ENCODE peak calls at places on chromosomes 12 and 14, in six cellular contexts. L is psoas muscle, Z is foreskin keratinocyte, I is tibial artery, X is HCT116, Q is ascending aorta. Y is an unnamed sample.

GRCh38 chr14:63857467-63858030 is 4.7 kb downstream of the SYNE2 start:
- DNase-seq in L (no peak), Z (peak; percentile 46), I (no peak), X (no peak), Q (no peak), Y (no peak)

GRCh38 chr12:127538325-127538724 is 728.6 kb upstream of the TMEM132C start:
- DNase-seq in L (no peak), Z (no peak), I (no peak), X (no peak), Q (no peak), Y (no peak)

GRCh38 chr12:108306014-108306501 is 33.1 kb downstream of the CMKLR1 start:
- DNase-seq in L (peak; percentile 35), Z (no peak), I (no peak), X (no peak), Q (no peak), Y (no peak)

GRCh38 chr12:62210422-62210821 is 49.8 kb upstream of the USP15 start:
- DNase-seq in L (peak; percentile 18), Z (no peak), I (peak; percentile 47), X (peak; percentile 37), Q (no peak), Y (peak; percentile 65)

GRCh38 chr14:36660736-36661505 is 739 bp upstream of the PAX9 start:
- DNase-seq in L (no peak), Z (no peak), I (no peak), X (no peak), Q (no peak), Y (no peak)

GRCh38 chr12:3049596-3050314 is 27.4 kb upstream of the TSPAN9 start:
- DNase-seq in L (no peak), Z (no peak), I (no peak), X (no peak), Q (no peak), Y (no peak)

GRCh38 chr12:79662046-79662811 is 28.5 kb downstream of the PAWR start:
- DNase-seq in L (no peak), Z (no peak), I (no peak), X (no peak), Q (no peak), Y (no peak)

GRCh38 chr14:87874676-87875075 is 118.3 kb downstream of the GALC start:
- DNase-seq in L (no peak), Z (no peak), I (no peak), X (no peak), Q (no peak), Y (no peak)

GRCh38 chr14:103074699-103075341 is 9.2 kb upstream of the LBHD2 start:
- DNase-seq in L (peak; percentile 84), Z (no peak), I (peak; percentile 58), X (no peak), Q (no peak), Y (no peak)

GRCh38 chr12:22228022-22228875 is 106.3 kb downstream of the ST8SIA1 start:
- DNase-seq in L (no peak), Z (no peak), I (no peak), X (no peak), Q (no peak), Y (no peak)

GRCh38 chr12:83763425-83763824 is 1076.7 kb downstream of the TMTC2 start:
- DNase-seq in L (no peak), Z (peak; percentile 93), I (no peak), X (no peak), Q (no peak), Y (no peak)

GRCh38 chr14:24347140-24347539 is 7.3 kb upstream of the RIPK3 start:
- DNase-seq in L (no peak), Z (no peak), I (no peak), X (no peak), Q (no peak), Y (no peak)

GRCh38 chr12:89781961-89782360 is 73.3 kb upstream of the ATP2B1 start:
- DNase-seq in L (no peak), Z (no peak), I (no peak), X (no peak), Q (no peak), Y (no peak)

GRCh38 chr14:73173092-73173735 is 36.9 kb downstream of the PSEN1 start:
- DNase-seq in L (no peak), Z (peak; percentile 4), I (no peak), X (peak; percentile 31), Q (no peak), Y (no peak)

GRCh38 chr14:100401031-100401692 is 78.0 kb downstream of the SLC25A47 start:
- DNase-seq in L (no peak), Z (no peak), I (no peak), X (no peak), Q (no peak), Y (no peak)

GRCh38 chr14:92610849-92611271 is 97.3 kb downstream of the RIN3 start:
- DNase-seq in L (no peak), Z (no peak), I (no peak), X (no peak), Q (no peak), Y (no peak)

GRCh38 chr12:82461393-82461792 is 103.1 kb downstream of the METTL25 start:
- DNase-seq in L (no peak), Z (no peak), I (no peak), X (no peak), Q (no peak), Y (no peak)

GRCh38 chr14:77120771-77121743 is 20.5 kb downstream of the ZDHHC22 start:
- DNase-seq in L (no peak), Z (no peak), I (no peak), X (no peak), Q (no peak), Y (peak; percentile 53)

GRCh38 chr14:92495041-92495440 is 18.5 kb upstream of the RIN3 start:
- DNase-seq in L (no peak), Z (no peak), I (peak; percentile 42), X (no peak), Q (no peak), Y (peak; percentile 33)

GRCh38 chr14:29895591-29896043 is 32.0 kb downstream of the PRKD1 start:
- DNase-seq in L (no peak), Z (no peak), I (no peak), X (no peak), Q (no peak), Y (no peak)

GRCh38 chr14:72291908-72292688 is 359.9 kb downstream of the RGS6 start:
- DNase-seq in L (no peak), Z (peak; percentile 1), I (no peak), X (peak; percentile 15), Q (no peak), Y (peak; percentile 65)

GRCh38 chr12:43898474-43898873 is 62.6 kb downstream of the TMEM117 start:
- DNase-seq in L (no peak), Z (no peak), I (no peak), X (no peak), Q (no peak), Y (no peak)

GRCh38 chr12:114384746-114385145 is 21.2 kb downstream of the TBX5 start:
- DNase-seq in L (no peak), Z (no peak), I (no peak), X (no peak), Q (no peak), Y (no peak)
- H3K4me1 ChIP-seq in L (no peaks in the 10 kb centered on the region), Z (no peaks in the 10 kb centered on the region), I (no peaks in the 10 kb centered on the region), X (no peaks in the 10 kb centered on the region), Q (no peaks in the 10 kb centered on the region), Y (no peaks in the 10 kb centered on the region)

GRCh38 chr12:121536058-121536928 is 44.5 kb downstream of the KDM2B start:
- DNase-seq in L (peak; percentile 86), Z (no peak), I (peak; percentile 95), X (no peak), Q (peak; percentile 66), Y (peak; percentile 88)
- H3K4me1 ChIP-seq in L (peaks cover 20% of the 10 kb centered on the region), Z (peaks cover 4% of the 10 kb centered on the region), I (peaks cover 24% of the 10 kb centered on the region), X (peaks cover 13% of the 10 kb centered on the region), Q (peaks cover 8% of the 10 kb centered on the region), Y (peaks cover 23% of the 10 kb centered on the region)

GRCh38 chr14:23118506-23119361 is at the start of gene CEBPE:
- DNase-seq in L (no peak), Z (no peak), I (no peak), X (no peak), Q (no peak), Y (no peak)

GRCh38 chr14:23115918-23116317 is 3.1 kb downstream of the CEBPE start:
- DNase-seq in L (no peak), Z (no peak), I (no peak), X (no peak), Q (no peak), Y (no peak)

GRCh38 chr14:23115492-23115850 is 3.6 kb downstream of the CEBPE start:
- DNase-seq in L (no peak), Z (no peak), I (no peak), X (no peak), Q (no peak), Y (no peak)

GRCh38 chr14:23119362-23120327 is 590 bp upstream of the CEBPE start:
- DNase-seq in L (no peak), Z (no peak), I (no peak), X (no peak), Q (no peak), Y (no peak)

DNA sequence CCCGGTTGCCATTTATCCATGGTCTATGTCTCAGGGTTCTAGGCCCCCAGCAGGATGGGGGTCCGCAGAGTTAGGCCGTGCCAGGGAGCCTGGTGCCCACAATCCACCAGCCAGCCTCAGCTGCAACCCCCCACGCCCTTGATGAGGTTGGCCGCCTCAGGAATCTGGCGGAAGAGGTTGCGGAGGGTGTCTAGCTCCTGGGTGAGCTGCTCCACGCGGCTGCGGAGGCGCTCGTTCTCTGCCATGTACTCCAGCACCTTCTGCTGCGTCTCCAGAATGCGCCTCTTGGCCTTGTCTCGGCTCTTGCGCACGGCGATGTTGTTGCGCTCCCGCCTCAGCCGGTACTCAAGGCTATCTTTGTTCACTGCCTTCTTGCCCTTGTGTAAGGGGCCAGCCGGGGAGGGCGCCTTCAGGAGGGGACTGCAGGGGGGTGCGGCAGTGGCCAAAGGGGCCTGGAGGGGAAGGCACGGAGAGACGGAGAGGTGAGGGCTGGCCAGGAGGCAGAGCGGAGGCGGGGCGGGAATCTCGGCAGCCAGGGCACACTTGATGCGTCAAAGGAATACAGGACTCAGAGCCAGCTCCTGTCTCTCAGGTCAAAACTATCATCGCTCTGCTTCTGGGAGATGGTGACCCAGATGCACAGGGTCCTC is 1.6 kb downstream of the CEBPE start:
- DNase-seq in L (no peak), Z (no peak), I (no peak), X (no peak), Q (no peak), Y (no peak)
- H3K4me1 ChIP-seq in L (peaks cover 13% of the 10 kb centered on the region), Z (peaks cover 18% of the 10 kb centered on the region), I (peaks cover 17% of the 10 kb centered on the region), X (peaks cover 12% of the 10 kb centered on the region), Q (peaks cover 6% of the 10 kb centered on the region), Y (peaks cover 11% of the 10 kb centered on the region)

GRCh38 chr14:91354979-91355685 is 62.5 kb downstream of the CCDC88C start:
- DNase-seq in L (no peak), Z (no peak), I (no peak), X (no peak), Q (no peak), Y (no peak)

GRCh38 chr14:91357731-91358319 is 59.8 kb downstream of the CCDC88C start:
- DNase-seq in L (no peak), Z (no peak), I (no peak), X (no peak), Q (no peak), Y (no peak)

GRCh38 chr14:91356218-91356763 is 61.3 kb downstream of the CCDC88C start:
- DNase-seq in L (no peak), Z (no peak), I (no peak), X (no peak), Q (no peak), Y (no peak)

GRCh38 chr14:91358654-91359210 is 58.9 kb downstream of the CCDC88C start:
- DNase-seq in L (no peak), Z (no peak), I (no peak), X (no peak), Q (no peak), Y (no peak)

DNA sequence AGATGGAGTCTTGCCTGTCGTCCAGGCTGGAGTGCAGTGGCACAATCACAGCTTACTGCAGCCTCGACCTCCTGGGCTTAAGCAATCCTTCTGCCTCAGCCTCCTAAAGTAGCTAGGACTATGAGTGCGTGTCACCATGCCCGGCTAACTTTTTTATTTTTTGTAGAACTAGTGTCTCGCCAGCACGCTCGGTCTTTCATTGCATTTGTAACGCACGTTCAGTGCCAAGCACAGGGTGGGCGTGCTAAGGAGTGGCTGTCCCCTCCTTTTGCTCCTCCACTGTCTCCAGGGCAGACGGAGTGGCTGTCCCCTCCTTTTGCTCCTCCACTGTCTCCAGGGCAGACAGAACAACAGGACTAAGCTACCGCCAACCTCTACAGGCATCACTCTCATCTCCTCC is 60.3 kb downstream of the CCDC88C start:
- DNase-seq in L (no peak), Z (no peak), I (no peak), X (no peak), Q (no peak), Y (no peak)
- H3K4me1 ChIP-seq in L (no peaks in the 10 kb centered on the region), Z (peaks cover 6% of the 10 kb centered on the region), I (peaks cover 5% of the 10 kb centered on the region), X (no peaks in the 10 kb centered on the region), Q (no peaks in the 10 kb centered on the region), Y (peaks cover 7% of the 10 kb centered on the region)

Y was measured in testis.